ENCODE peak calls at places on chromosomes 13 and 19, in seven cellular contexts. J is NCI-H1694; D is stimulated activated CD8-positive, alpha-beta memory T cell treated with anti-CD3 and anti-CD28 coated beads, Interleukin-4, amount 100 ng/mL, for 24 hours; G is suprapubic skin; P is NCI-H774; Q is stimulated activated CD4-positive, alpha-beta T cell treated with anti-CD3 and anti-CD28 coated beads, Interleukin-4, amount 100 ng/mL, for 4 hours; O is caudate nucleus. W is an unnamed sample.

GRCh38 chr13:57925250-57925649 is 293.7 kb downstream of the PCDH17 start:
- DNase-seq in J (no peak), D (no peak), G (no peak), P (no peak), Q (no peak), O (no peak), W (no peak)

GRCh38 chr13:101708115-101708514 is 255.6 kb downstream of the ITGBL1 start:
- DNase-seq in J (no peak), D (no peak), G (no peak), P (no peak), Q (no peak), O (no peak), W (no peak)

GRCh38 chr13:47211106-47211505 is 314.3 kb upstream of the HTR2A start:
- DNase-seq in J (no peak), D (no peak), G (no peak), P (no peak), Q (no peak), O (no peak), W (no peak)

GRCh38 chr13:29994911-29995601 is 144.6 kb upstream of the UBL3 start:
- DNase-seq in J (no peak), D (no peak), G (no peak), P (no peak), Q (no peak), O (no peak), W (no peak)

GRCh38 chr13:93226623-93227279 is at the start of gene GPC6:
- DNase-seq in J (peak), D (no peak), G (no peak), P (peak), Q (no peak), O (peak), W (peak)

GRCh38 chr19:51422053-51422448 is 4.6 kb upstream of the SIGLEC10 start:
- DNase-seq in J (no peak), D (peak), G (peak), P (peak), Q (peak), O (peak), W (peak)

GRCh38 chr19:51441410-51442390 is 16.6 kb downstream of the SIGLEC8 start:
- DNase-seq in J (no peak), D (peak), G (no peak), P (no peak), Q (peak), O (no peak), W (no peak)

GRCh38 chr13:52447354-52447753 is 3.1 kb downstream of the VPS36 start:
- DNase-seq in J (no peak), D (no peak), G (no peak), P (no peak), Q (no peak), O (no peak), W (no peak)

GRCh38 chr19:50794778-50795664 is 4.8 kb downstream of the ACP4 start:
- DNase-seq in J (no peak), D (no peak), G (no peak), P (peak), Q (no peak), O (no peak), W (no peak)

GRCh38 chr13:108083056-108083455 is 132.3 kb downstream of the LIG4 start:
- DNase-seq in J (no peak), D (no peak), G (no peak), P (no peak), Q (no peak), O (no peak), W (no peak)

GRCh38 chr19:18282788-18283141 is 1.3 kb upstream of the JUND start:
- DNase-seq in J (no peak), D (no peak), G (no peak), P (no peak), Q (no peak), O (no peak), W (no peak)

GRCh38 chr19:18135712-18136584 is 17.0 kb upstream of the PIK3R2 start:
- DNase-seq in J (no peak), D (no peak), G (no peak), P (no peak), Q (no peak), O (no peak), W (no peak)

GRCh38 chr13:93290503-93290902 is 63.9 kb downstream of the GPC6 start:
- DNase-seq in J (no peak), D (no peak), G (no peak), P (no peak), Q (no peak), O (no peak), W (no peak)

GRCh38 chr19:21677696-21678418 is 89.5 kb downstream of the ZNF100 start:
- DNase-seq in J (no peak), D (no peak), G (no peak), P (no peak), Q (peak), O (no peak), W (no peak)

GRCh38 chr13:112885782-112886268 is 83.2 kb upstream of the MCF2L start:
- DNase-seq in J (no peak), D (no peak), G (no peak), P (peak), Q (no peak), O (no peak), W (peak)

GRCh38 chr19:35330475-35330874 is 1.5 kb downstream of the CD22 start:
- DNase-seq in J (no peak), D (no peak), G (no peak), P (no peak), Q (no peak), O (no peak), W (no peak)

GRCh38 chr13:74193391-74193790 is 59.2 kb upstream of the KLF12 start:
- DNase-seq in J (no peak), D (no peak), G (no peak), P (no peak), Q (no peak), O (no peak), W (no peak)

GRCh38 chr13:20796791-20797513 is 23.2 kb upstream of the EEF1AKMT1 start:
- DNase-seq in J (no peak), D (no peak), G (no peak), P (no peak), Q (no peak), O (no peak), W (peak)

GRCh38 chr19:1616396-1616795 is 11.1 kb upstream of the UQCR11 start:
- DNase-seq in J (no peak), D (no peak), G (no peak), P (no peak), Q (no peak), O (no peak), W (peak)

GRCh38 chr19:48249502-48250014 is 6.2 kb downstream of the CARD8 start:
- DNase-seq in J (no peak), D (peak), G (no peak), P (no peak), Q (peak), O (peak), W (no peak)

GRCh38 chr19:6811906-6812305 is 39.4 kb downstream of the VAV1 start:
- DNase-seq in J (no peak), D (no peak), G (no peak), P (no peak), Q (no peak), O (no peak), W (peak)

GRCh38 chr19:48558018-48558684 is 6.2 kb downstream of the SULT2B1 start:
- DNase-seq in J (no peak), D (no peak), G (no peak), P (no peak), Q (no peak), O (no peak), W (peak)

GRCh38 chr13:63449549-63449948 is 2033.9 kb upstream of the PCDH20 start:
- DNase-seq in J (no peak), D (no peak), G (no peak), P (no peak), Q (no peak), O (no peak), W (no peak)

GRCh38 chr13:84651288-84651687 is 769.0 kb upstream of the SLITRK1 start:
- DNase-seq in J (no peak), D (no peak), G (no peak), P (no peak), Q (no peak), O (no peak), W (peak)

GRCh38 chr13:70842062-70842644 is 733.9 kb upstream of the KLHL1 start:
- DNase-seq in J (no peak), D (no peak), G (no peak), P (no peak), Q (no peak), O (no peak), W (no peak)

GRCh38 chr13:65965496-65965895 is 1264.6 kb downstream of the PCDH9 start:
- DNase-seq in J (no peak), D (no peak), G (no peak), P (no peak), Q (no peak), O (no peak), W (peak)

GRCh38 chr13:62387642-62388041 is 972.0 kb upstream of the PCDH20 start:
- DNase-seq in J (no peak), D (no peak), G (no peak), P (no peak), Q (no peak), O (no peak), W (no peak)

GRCh38 chr13:113066142-113066455 is 39.5 kb upstream of the F7 start:
- DNase-seq in J (no peak), D (no peak), G (no peak), P (no peak), Q (no peak), O (no peak), W (no peak)

GRCh38 chr19:9720541-9720940 is 45.6 kb upstream of the ZNF562 start:
- DNase-seq in J (no peak), D (no peak), G (no peak), P (no peak), Q (no peak), O (no peak), W (no peak)

W was measured in HFFc6.